ENCODE peak calls at places on chromosomes 5 and 9, in ten cellular contexts. N, K, C, G, F, O, J, Q, R and L are unnamed samples.

GRCh38 chr9:72903103-72903502 is 49.8 kb downstream of the ALDH1A1 start:
- DNase-seq in N (no peak), K (no peak), C (no peak), G (no peak), F (no peak), O (no peak), J (no peak), Q (no peak), R (no peak), L (no peak)

GRCh38 chr5:160020266-160020770 is 11.4 kb downstream of the TTC1 start:
- DNase-seq in N (no peak), K (no peak), C (no peak), G (no peak), F (no peak), O (peak), J (no peak), Q (no peak), R (no peak), L (no peak)

GRCh38 chr5:135644196-135644766 is 65.5 kb upstream of the CXCL14 start:
- DNase-seq in N (no peak), K (no peak), C (no peak), G (no peak), F (no peak), O (no peak), J (no peak), Q (no peak), R (no peak), L (no peak)

GRCh38 chr9:69809304-69809863 is 11.2 kb upstream of the CFAP95 start:
- DNase-seq in N (no peak), K (peak), C (peak), G (no peak), F (peak), O (peak), J (no peak), Q (no peak), R (no peak), L (no peak)

GRCh38 chr5:175116466-175117048 is 327.4 kb downstream of the DRD1 start:
- DNase-seq in N (no peak), K (no peak), C (no peak), G (no peak), F (no peak), O (no peak), J (no peak), Q (no peak), R (no peak), L (no peak)

GRCh38 chr5:103801681-103802080 is 239.1 kb upstream of the NUDT12 start:
- DNase-seq in N (no peak), K (peak), C (peak), G (no peak), F (peak), O (peak), J (no peak), Q (no peak), R (no peak), L (no peak)

GRCh38 chr5:69300537-69301203 is 31.9 kb downstream of the CCDC125 start:
- DNase-seq in N (no peak), K (no peak), C (no peak), G (no peak), F (no peak), O (peak), J (no peak), Q (no peak), R (no peak), L (no peak)

GRCh38 chr9:129580211-129580915 is 40.5 kb downstream of the C9orf50 start:
- DNase-seq in N (no peak), K (no peak), C (no peak), G (no peak), F (no peak), O (no peak), J (no peak), Q (no peak), R (no peak), L (peak)

GRCh38 chr5:135356522-135357318 is 42.3 kb downstream of the MACROH2A1 start:
- DNase-seq in N (no peak), K (peak), C (peak), G (peak), F (peak), O (peak), J (peak), Q (no peak), R (no peak), L (no peak)

GRCh38 chr9:122286764-122287163 is 22.1 kb downstream of the MRRF start:
- DNase-seq in N (no peak), K (no peak), C (no peak), G (no peak), F (no peak), O (no peak), J (no peak), Q (no peak), R (no peak), L (no peak)

GRCh38 chr9:134165357-134166315 is 1.3 kb upstream of the RNU6ATAC start:
- DNase-seq in N (no peak), K (no peak), C (peak), G (no peak), F (peak), O (peak), J (peak), Q (no peak), R (no peak), L (no peak)

GRCh38 chr5:23367863-23368262 is 139.5 kb upstream of the PRDM9 start:
- DNase-seq in N (no peak), K (no peak), C (peak), G (no peak), F (no peak), O (no peak), J (no peak), Q (no peak), R (no peak), L (no peak)

GRCh38 chr5:160001051-160001450 is 7.9 kb upstream of the TTC1 start:
- DNase-seq in N (no peak), K (no peak), C (no peak), G (no peak), F (no peak), O (no peak), J (no peak), Q (no peak), R (no peak), L (no peak)

GRCh38 chr5:10393491-10393890 is 40.0 kb downstream of the MARCHF6 start:
- DNase-seq in N (peak), K (no peak), C (peak), G (no peak), F (peak), O (peak), J (no peak), Q (no peak), R (no peak), L (no peak)

GRCh38 chr9:123718188-123718587 is 211.7 kb downstream of the DENND1A start:
- DNase-seq in N (no peak), K (no peak), C (no peak), G (no peak), F (no peak), O (no peak), J (no peak), Q (no peak), R (no peak), L (no peak)

GRCh38 chr9:134041649-134041962 is 16.3 kb downstream of the BRD3OS start:
- DNase-seq in N (no peak), K (no peak), C (no peak), G (no peak), F (no peak), O (no peak), J (no peak), Q (no peak), R (no peak), L (no peak)

GRCh38 chr5:5066276-5067186 is 73.6 kb upstream of the ADAMTS16 start:
- DNase-seq in N (no peak), K (peak), C (peak), G (no peak), F (peak), O (no peak), J (peak), Q (no peak), R (no peak), L (no peak)

DNA sequence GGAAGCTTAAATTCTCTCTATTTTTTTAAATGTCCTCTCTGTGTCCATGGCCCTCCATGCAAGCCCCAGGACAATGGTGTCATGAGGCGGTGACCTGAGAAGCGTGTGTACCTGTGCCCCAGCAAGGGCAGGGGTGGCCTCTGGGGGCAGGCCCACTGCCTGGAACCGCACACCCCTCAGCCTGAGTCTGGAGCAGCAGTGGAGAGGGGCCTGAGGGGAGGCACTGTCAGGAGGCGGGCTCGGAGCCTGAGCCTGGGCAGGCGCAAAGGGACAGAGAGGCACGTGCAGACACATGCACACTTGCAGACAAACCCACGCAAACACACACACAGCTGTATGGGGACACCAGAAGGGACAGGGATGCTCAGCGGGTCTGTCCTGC is 83.0 kb downstream of the LMX1B start:
- DNase-seq in N (no peak), K (no peak), C (no peak), G (no peak), F (no peak), O (no peak), J (no peak), Q (no peak), R (no peak), L (no peak)
- TF ChIP-seq CTCF in N (no peak), K (no peak), C (no peak), G (no peak), F (no peak), O (no peak), J (no peak), Q (no peak), R (no peak), L (no peak)

GRCh38 chr9:108756746-108757490 is 98.9 kb downstream of the ACTL7B start:
- DNase-seq in N (no peak), K (no peak), C (no peak), G (no peak), F (no peak), O (no peak), J (no peak), Q (no peak), R (no peak), L (no peak)
- TF ChIP-seq CTCF in N (no peak), K (peak), C (peak), G (no peak), F (peak), O (peak), J (no peak), Q (peak), R (no peak), L (peak)

GRCh38 chr9:90142580-90142979 is 500.0 kb downstream of the DIRAS2 start:
- DNase-seq in N (no peak), K (peak), C (peak), G (peak), F (peak), O (peak), J (peak), Q (peak), R (peak), L (peak)
- TF ChIP-seq CTCF in N (peak), K (peak), C (peak), G (peak), F (peak), O (peak), J (peak), Q (peak), R (peak), L (no peak)

DNA sequence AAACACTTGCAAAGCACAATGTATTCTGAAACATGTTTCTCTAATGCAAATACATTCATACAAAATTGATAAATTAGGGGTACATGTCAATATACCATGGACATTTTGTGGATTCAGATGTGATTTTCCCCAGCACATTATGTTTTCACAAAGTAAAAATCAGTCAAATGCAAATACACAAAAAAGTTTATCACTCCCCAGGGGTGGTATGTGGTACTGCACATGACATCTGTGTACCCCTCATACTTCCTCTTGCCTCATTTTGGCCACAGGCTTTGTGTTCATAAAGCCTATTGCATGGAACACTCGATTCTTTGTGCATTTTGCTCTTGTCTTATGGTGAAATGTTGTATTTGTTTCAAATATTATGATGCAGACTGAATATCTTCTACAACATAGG is 116.8 kb upstream of the PDE4D start:
- DNase-seq in N (no peak), K (no peak), C (no peak), G (no peak), F (no peak), O (no peak), J (no peak), Q (no peak), R (no peak), L (no peak)
- TF ChIP-seq CTCF in N (peak), K (peak), C (no peak), G (no peak), F (peak), O (peak), J (no peak), Q (no peak), R (no peak), L (no peak)

GRCh38 chr5:113804264-113804663 is 290.8 kb downstream of the YTHDC2 start:
- DNase-seq in N (no peak), K (no peak), C (no peak), G (no peak), F (no peak), O (no peak), J (no peak), Q (no peak), R (no peak), L (peak)
- TF ChIP-seq CTCF in N (no peak), K (no peak), C (no peak), G (no peak), F (no peak), O (no peak), J (no peak), Q (no peak), R (no peak), L (no peak)